ENCODE peak calls at places on chromosome X, in five cellular contexts. One of them, this sample, is unnamed.

GRCh38 chrX:97685753-97686152 is 802.0 kb downstream of the RPA4 start:
- DNase-seq in right atrium auricular region: no peak
- DNase-seq in head of caudate nucleus: no peak
- DNase-seq in putamen: no peak
- DNase-seq in Right ventricle myocardium superior: no peak
- DNase-seq in this sample: peak; percentile 52

GRCh38 chrX:104318330-104319009 is 63.7 kb upstream of the ESX1 start:
- DNase-seq in right atrium auricular region: no peak
- DNase-seq in head of caudate nucleus: no peak
- DNase-seq in putamen: no peak
- DNase-seq in Right ventricle myocardium superior: no peak
- DNase-seq in this sample: peak; percentile 60

GRCh38 chrX:45907776-45908175 is 637.4 kb downstream of the ZNF674 start:
- DNase-seq in Right ventricle myocardium superior: no peak
- DNase-seq in putamen: no peak
- DNase-seq in right atrium auricular region: no peak
- DNase-seq in head of caudate nucleus: no peak
- DNase-seq in this sample: no peak

GRCh38 chrX:71082778-71083177 is 12.9 kb upstream of the FOXO4 start:
- DNase-seq in head of caudate nucleus: no peak
- DNase-seq in Right ventricle myocardium superior: no peak
- DNase-seq in putamen: no peak
- DNase-seq in right atrium auricular region: no peak
- DNase-seq in this sample: no peak

GRCh38 chrX:48890934-48891401 is 6.6 kb downstream of the TIMM17B start:
- DNase-seq in head of caudate nucleus: no peak
- DNase-seq in putamen: no peak
- DNase-seq in right atrium auricular region: no peak
- DNase-seq in Right ventricle myocardium superior: peak; percentile 49
- DNase-seq in this sample: no peak

GRCh38 chrX:47613082-47613481 is 6.6 kb downstream of the SYN1 start:
- DNase-seq in Right ventricle myocardium superior: no peak
- DNase-seq in head of caudate nucleus: peak; percentile 33
- DNase-seq in right atrium auricular region: no peak
- DNase-seq in putamen: no peak
- DNase-seq in this sample: no peak

GRCh38 chrX:42941671-42942070 is 163.7 kb upstream of the PPP1R2C start:
- DNase-seq in right atrium auricular region: no peak
- DNase-seq in head of caudate nucleus: no peak
- DNase-seq in Right ventricle myocardium superior: no peak
- DNase-seq in putamen: no peak
- DNase-seq in this sample: no peak

GRCh38 chrX:19765628-19766027 is 121.8 kb downstream of the SH3KBP1 start:
- DNase-seq in putamen: no peak
- DNase-seq in Right ventricle myocardium superior: no peak
- DNase-seq in head of caudate nucleus: no peak
- DNase-seq in right atrium auricular region: no peak
- DNase-seq in this sample: no peak

GRCh38 chrX:9378980-9379696 is 85.7 kb upstream of the TBL1X start:
- DNase-seq in head of caudate nucleus: no peak
- DNase-seq in Right ventricle myocardium superior: no peak
- DNase-seq in right atrium auricular region: no peak
- DNase-seq in putamen: no peak
- DNase-seq in this sample: no peak

GRCh38 chrX:134880866-134881265 is 109.9 kb upstream of the SMIM10 start:
- DNase-seq in head of caudate nucleus: no peak
- DNase-seq in Right ventricle myocardium superior: no peak
- DNase-seq in putamen: no peak
- DNase-seq in right atrium auricular region: no peak
- DNase-seq in this sample: no peak

GRCh38 chrX:80285131-80285773 is 135.0 kb upstream of the TENT5D start:
- DNase-seq in Right ventricle myocardium superior: no peak
- DNase-seq in head of caudate nucleus: no peak
- DNase-seq in right atrium auricular region: no peak
- DNase-seq in putamen: no peak
- DNase-seq in this sample: peak; percentile 6

GRCh38 chrX:87744391-87744790 is 226.8 kb downstream of the KLHL4 start:
- DNase-seq in head of caudate nucleus: no peak
- DNase-seq in putamen: no peak
- DNase-seq in Right ventricle myocardium superior: no peak
- DNase-seq in right atrium auricular region: no peak
- DNase-seq in this sample: no peak

GRCh38 chrX:115367956-115368355 is 78.4 kb downstream of the LUZP4 start:
- DNase-seq in putamen: peak; percentile 63
- DNase-seq in head of caudate nucleus: no peak
- DNase-seq in Right ventricle myocardium superior: no peak
- DNase-seq in right atrium auricular region: no peak
- DNase-seq in this sample: peak; percentile 75

GRCh38 chrX:28854637-28855036 is 267.4 kb downstream of the IL1RAPL1 start:
- DNase-seq in Right ventricle myocardium superior: no peak
- DNase-seq in right atrium auricular region: no peak
- DNase-seq in head of caudate nucleus: no peak
- DNase-seq in putamen: no peak
- DNase-seq in this sample: no peak

GRCh38 chrX:154019633-154020499 is at the start of gene IRAK1:
- DNase-seq in putamen: peak; percentile 32
- DNase-seq in right atrium auricular region: no peak
- DNase-seq in head of caudate nucleus: peak; percentile 51
- DNase-seq in Right ventricle myocardium superior: peak; percentile 75
- DNase-seq in this sample: peak; percentile 69

GRCh38 chrX:138995458-138995857 is 283.9 kb upstream of the FGF13 start:
- DNase-seq in right atrium auricular region: no peak
- DNase-seq in Right ventricle myocardium superior: no peak
- DNase-seq in head of caudate nucleus: no peak
- DNase-seq in putamen: no peak
- DNase-seq in this sample: no peak

GRCh38 chrX:52852110-52852872 is 15.6 kb downstream of the XAGE3 start:
- DNase-seq in putamen: no peak
- DNase-seq in head of caudate nucleus: no peak
- DNase-seq in right atrium auricular region: no peak
- DNase-seq in Right ventricle myocardium superior: no peak
- DNase-seq in this sample: no peak

GRCh38 chrX:53795583-53795982 is 109.1 kb upstream of the HUWE1 start:
- DNase-seq in putamen: no peak
- DNase-seq in head of caudate nucleus: no peak
- DNase-seq in right atrium auricular region: no peak
- DNase-seq in Right ventricle myocardium superior: no peak
- DNase-seq in this sample: no peak

GRCh38 chrX:50723006-50723405 is 91.0 kb downstream of the SHROOM4 start:
- DNase-seq in head of caudate nucleus: no peak
- DNase-seq in Right ventricle myocardium superior: no peak
- DNase-seq in putamen: no peak
- DNase-seq in right atrium auricular region: no peak
- DNase-seq in this sample: no peak

GRCh38 chrX:153774576-153775292 is 6.1 kb upstream of the SRPK3 start:
- DNase-seq in Right ventricle myocardium superior: peak; percentile 25
- DNase-seq in head of caudate nucleus: peak; percentile 3
- DNase-seq in right atrium auricular region: no peak
- DNase-seq in putamen: no peak
- DNase-seq in this sample: no peak

GRCh38 chrX:17836830-17837229 is 24.3 kb downstream of the RAI2 start:
- DNase-seq in putamen: no peak
- DNase-seq in head of caudate nucleus: no peak
- DNase-seq in right atrium auricular region: no peak
- DNase-seq in Right ventricle myocardium superior: no peak
- DNase-seq in this sample: no peak

GRCh38 chrX:101564651-101565050 is 14.3 kb downstream of the ARMCX1 start:
- DNase-seq in right atrium auricular region: no peak
- DNase-seq in Right ventricle myocardium superior: no peak
- DNase-seq in putamen: no peak
- DNase-seq in head of caudate nucleus: no peak
- DNase-seq in this sample: no peak

GRCh38 chrX:107829880-107830279 is 4.2 kb downstream of the MID2 start:
- DNase-seq in Right ventricle myocardium superior: no peak
- DNase-seq in head of caudate nucleus: no peak
- DNase-seq in right atrium auricular region: no peak
- DNase-seq in putamen: no peak
- DNase-seq in this sample: no peak

GRCh38 chrX:72348247-72348979 is 42.7 kb upstream of the CITED1 start:
- DNase-seq in Right ventricle myocardium superior: no peak
- DNase-seq in head of caudate nucleus: no peak
- DNase-seq in right atrium auricular region: no peak
- DNase-seq in putamen: no peak
- DNase-seq in this sample: no peak

GRCh38 chrX:55924574-55924973 is 207.0 kb downstream of the RRAGB start:
- DNase-seq in head of caudate nucleus: no peak
- DNase-seq in Right ventricle myocardium superior: no peak
- DNase-seq in putamen: no peak
- DNase-seq in right atrium auricular region: no peak
- DNase-seq in this sample: no peak

GRCh38 chrX:11321986-11322385 is 28.8 kb downstream of the AMELX start:
- DNase-seq in Right ventricle myocardium superior: no peak
- DNase-seq in right atrium auricular region: no peak
- DNase-seq in head of caudate nucleus: no peak
- DNase-seq in putamen: no peak
- DNase-seq in this sample: no peak

GRCh38 chrX:151974336-151975227 is at the start of gene GABRE:
- DNase-seq in putamen: no peak
- DNase-seq in head of caudate nucleus: no peak
- DNase-seq in right atrium auricular region: no peak
- DNase-seq in Right ventricle myocardium superior: peak; percentile 66
- DNase-seq in this sample: peak; percentile 70

GRCh38 chrX:139126493-139126892 is 404.0 kb upstream of the F9 start:
- DNase-seq in Right ventricle myocardium superior: no peak
- DNase-seq in head of caudate nucleus: no peak
- DNase-seq in right atrium auricular region: no peak
- DNase-seq in putamen: no peak
- DNase-seq in this sample: peak; percentile 74

GRCh38 chrX:44913656-44914531 is 40.9 kb downstream of the KDM6A start:
- DNase-seq in head of caudate nucleus: no peak
- DNase-seq in putamen: no peak
- DNase-seq in right atrium auricular region: no peak
- DNase-seq in Right ventricle myocardium superior: no peak
- DNase-seq in this sample: no peak

GRCh38 chrX:53171356-53171755 is 53.7 kb downstream of the KDM5C start:
- DNase-seq in putamen: no peak
- DNase-seq in Right ventricle myocardium superior: no peak
- DNase-seq in head of caudate nucleus: no peak
- DNase-seq in right atrium auricular region: no peak
- DNase-seq in this sample: no peak

GRCh38 chrX:8743126-8743732 is 11.3 kb upstream of the ANOS1 start:
- DNase-seq in putamen: no peak
- DNase-seq in Right ventricle myocardium superior: no peak
- DNase-seq in right atrium auricular region: no peak
- DNase-seq in head of caudate nucleus: no peak
- DNase-seq in this sample: peak; percentile 32

GRCh38 chrX:150119323-150119722 is 181.0 kb upstream of the EOLA2 start:
- DNase-seq in Right ventricle myocardium superior: no peak
- DNase-seq in right atrium auricular region: no peak
- DNase-seq in putamen: no peak
- DNase-seq in head of caudate nucleus: no peak
- DNase-seq in this sample: no peak

GRCh38 chrX:129842510-129843208 is 1.0 kb downstream of the ZDHHC9 start:
- DNase-seq in Right ventricle myocardium superior: peak; percentile 47
- DNase-seq in head of caudate nucleus: peak; percentile 21
- DNase-seq in right atrium auricular region: no peak
- DNase-seq in putamen: no peak
- DNase-seq in this sample: peak; percentile 28

GRCh38 chrX:4397471-4397870 is 684.0 kb upstream of the PRKX start:
- DNase-seq in right atrium auricular region: no peak
- DNase-seq in putamen: no peak
- DNase-seq in Right ventricle myocardium superior: no peak
- DNase-seq in head of caudate nucleus: no peak
- DNase-seq in this sample: no peak

GRCh38 chrX:130109429-130110378 is 593 bp downstream of the ELF4 start:
- DNase-seq in putamen: no peak
- DNase-seq in head of caudate nucleus: no peak
- DNase-seq in right atrium auricular region: no peak
- DNase-seq in Right ventricle myocardium superior: peak; percentile 47
- DNase-seq in this sample: peak; percentile 39

GRCh38 chrX:114675365-114675764 is 91.5 kb downstream of the HTR2C start:
- DNase-seq in Right ventricle myocardium superior: no peak
- DNase-seq in head of caudate nucleus: no peak
- DNase-seq in right atrium auricular region: no peak
- DNase-seq in putamen: no peak
- DNase-seq in this sample: no peak

GRCh38 chrX:14675500-14675899 is 146.2 kb downstream of the GLRA2 start:
- DNase-seq in putamen: no peak
- DNase-seq in right atrium auricular region: no peak
- DNase-seq in head of caudate nucleus: no peak
- DNase-seq in Right ventricle myocardium superior: no peak
- DNase-seq in this sample: no peak